ENCODE peak calls at places on chromosomes 1 and 21, in ten cellular contexts. One of them, this sample, is unnamed.

GRCh38 chr21:34200288-34200905 is 127.0 kb downstream of the MRPS6 start:
- DNase-seq in breast epithelium: no peak
- DNase-seq in lower lobe of right lung: no peak
- DNase-seq in fibroblast of the aortic adventitia: no peak
- DNase-seq in cardiac muscle cell: no peak
- DNase-seq in PC-3: no peak
- DNase-seq in astrocyte of the spinal cord: no peak
- DNase-seq in GM12878: no peak
- DNase-seq in HFF-Myc: no peak
- DNase-seq in dorsolateral prefrontal cortex: no peak
- DNase-seq in this sample: peak

GRCh38 chr1:14259191-14259757 is 339.2 kb upstream of the KAZN start:
- DNase-seq in breast epithelium: peak
- DNase-seq in lower lobe of right lung: peak
- DNase-seq in fibroblast of the aortic adventitia: peak
- DNase-seq in cardiac muscle cell: no peak
- DNase-seq in PC-3: no peak
- DNase-seq in astrocyte of the spinal cord: peak
- DNase-seq in GM12878: no peak
- DNase-seq in HFF-Myc: no peak
- DNase-seq in dorsolateral prefrontal cortex: peak
- DNase-seq in this sample: no peak

GRCh38 chr1:202272446-202272845 is 69.3 kb downstream of the UBE2T start:
- DNase-seq in breast epithelium: no peak
- DNase-seq in lower lobe of right lung: no peak
- DNase-seq in fibroblast of the aortic adventitia: no peak
- DNase-seq in cardiac muscle cell: no peak
- DNase-seq in PC-3: no peak
- DNase-seq in astrocyte of the spinal cord: no peak
- DNase-seq in GM12878: no peak
- DNase-seq in HFF-Myc: no peak
- DNase-seq in dorsolateral prefrontal cortex: no peak
- DNase-seq in this sample: no peak

GRCh38 chr1:125080077-125080476 is 3895.3 kb downstream of the SRGAP2C start:
- DNase-seq in breast epithelium: no peak
- DNase-seq in lower lobe of right lung: no peak
- DNase-seq in fibroblast of the aortic adventitia: no peak
- DNase-seq in cardiac muscle cell: no peak
- DNase-seq in PC-3: no peak
- DNase-seq in astrocyte of the spinal cord: no peak
- DNase-seq in GM12878: no peak
- DNase-seq in HFF-Myc: no peak
- DNase-seq in dorsolateral prefrontal cortex: no peak
- DNase-seq in this sample: no peak

GRCh38 chr21:24045775-24046215 is 1561.5 kb downstream of the MRPL39 start:
- DNase-seq in breast epithelium: peak
- DNase-seq in lower lobe of right lung: peak
- DNase-seq in fibroblast of the aortic adventitia: peak
- DNase-seq in cardiac muscle cell: peak
- DNase-seq in PC-3: peak
- DNase-seq in astrocyte of the spinal cord: peak
- DNase-seq in GM12878: no peak
- DNase-seq in HFF-Myc: peak
- DNase-seq in dorsolateral prefrontal cortex: peak
- DNase-seq in this sample: peak

GRCh38 chr1:182962554-182963115 is 9.7 kb upstream of the SHCBP1L start:
- DNase-seq in breast epithelium: peak
- DNase-seq in lower lobe of right lung: peak
- DNase-seq in fibroblast of the aortic adventitia: peak
- DNase-seq in cardiac muscle cell: peak
- DNase-seq in PC-3: peak
- DNase-seq in astrocyte of the spinal cord: peak
- DNase-seq in GM12878: peak
- DNase-seq in HFF-Myc: peak
- DNase-seq in dorsolateral prefrontal cortex: no peak
- DNase-seq in this sample: peak

GRCh38 chr1:156748670-156749428 is 2.6 kb downstream of the HDGF start:
- DNase-seq in breast epithelium: no peak
- DNase-seq in lower lobe of right lung: peak
- DNase-seq in fibroblast of the aortic adventitia: peak
- DNase-seq in cardiac muscle cell: peak
- DNase-seq in PC-3: peak
- DNase-seq in astrocyte of the spinal cord: no peak
- DNase-seq in GM12878: no peak
- DNase-seq in HFF-Myc: no peak
- DNase-seq in dorsolateral prefrontal cortex: no peak
- DNase-seq in this sample: peak

GRCh38 chr21:32368386-32368785 is 24.4 kb downstream of the URB1 start:
- DNase-seq in breast epithelium: no peak
- DNase-seq in lower lobe of right lung: no peak
- DNase-seq in fibroblast of the aortic adventitia: no peak
- DNase-seq in cardiac muscle cell: no peak
- DNase-seq in PC-3: no peak
- DNase-seq in astrocyte of the spinal cord: peak
- DNase-seq in GM12878: no peak
- DNase-seq in HFF-Myc: no peak
- DNase-seq in dorsolateral prefrontal cortex: no peak
- DNase-seq in this sample: no peak

GRCh38 chr1:45299981-45300668 is 26.6 kb upstream of the HPDL start:
- DNase-seq in breast epithelium: no peak
- DNase-seq in lower lobe of right lung: no peak
- DNase-seq in fibroblast of the aortic adventitia: peak
- DNase-seq in cardiac muscle cell: peak
- DNase-seq in PC-3: peak
- DNase-seq in astrocyte of the spinal cord: peak
- DNase-seq in GM12878: no peak
- DNase-seq in HFF-Myc: peak
- DNase-seq in dorsolateral prefrontal cortex: no peak
- DNase-seq in this sample: peak

GRCh38 chr1:150149490-150150453 is at the start of gene PLEKHO1:
- DNase-seq in breast epithelium: peak
- DNase-seq in lower lobe of right lung: peak
- DNase-seq in fibroblast of the aortic adventitia: peak
- DNase-seq in cardiac muscle cell: peak
- DNase-seq in PC-3: peak
- DNase-seq in astrocyte of the spinal cord: peak
- DNase-seq in GM12878: no peak
- DNase-seq in HFF-Myc: no peak
- DNase-seq in dorsolateral prefrontal cortex: peak
- DNase-seq in this sample: peak

GRCh38 chr1:247338723-247339270 is 7.1 kb upstream of the ZNF496 start:
- DNase-seq in breast epithelium: no peak
- DNase-seq in lower lobe of right lung: no peak
- DNase-seq in fibroblast of the aortic adventitia: peak
- DNase-seq in cardiac muscle cell: no peak
- DNase-seq in PC-3: peak
- DNase-seq in astrocyte of the spinal cord: no peak
- DNase-seq in GM12878: no peak
- DNase-seq in HFF-Myc: no peak
- DNase-seq in dorsolateral prefrontal cortex: no peak
- DNase-seq in this sample: no peak

GRCh38 chr1:78490861-78491310 is at the start of gene PTGFR:
- DNase-seq in breast epithelium: no peak
- DNase-seq in lower lobe of right lung: peak
- DNase-seq in fibroblast of the aortic adventitia: peak
- DNase-seq in cardiac muscle cell: peak
- DNase-seq in PC-3: peak
- DNase-seq in astrocyte of the spinal cord: peak
- DNase-seq in GM12878: no peak
- DNase-seq in HFF-Myc: no peak
- DNase-seq in dorsolateral prefrontal cortex: peak
- DNase-seq in this sample: peak

GRCh38 chr1:224256642-224257041 is 73.3 kb downstream of the NVL start:
- DNase-seq in breast epithelium: no peak
- DNase-seq in lower lobe of right lung: no peak
- DNase-seq in fibroblast of the aortic adventitia: no peak
- DNase-seq in cardiac muscle cell: no peak
- DNase-seq in PC-3: no peak
- DNase-seq in astrocyte of the spinal cord: no peak
- DNase-seq in GM12878: no peak
- DNase-seq in HFF-Myc: no peak
- DNase-seq in dorsolateral prefrontal cortex: no peak
- DNase-seq in this sample: no peak

GRCh38 chr1:109717729-109718128 is 5.7 kb downstream of the GSTM5 start:
- DNase-seq in breast epithelium: no peak
- DNase-seq in lower lobe of right lung: no peak
- DNase-seq in fibroblast of the aortic adventitia: no peak
- DNase-seq in cardiac muscle cell: no peak
- DNase-seq in PC-3: no peak
- DNase-seq in astrocyte of the spinal cord: no peak
- DNase-seq in GM12878: no peak
- DNase-seq in HFF-Myc: no peak
- DNase-seq in dorsolateral prefrontal cortex: no peak
- DNase-seq in this sample: no peak

GRCh38 chr1:68322837-68323687 is 90.7 kb upstream of the WLS start:
- DNase-seq in breast epithelium: no peak
- DNase-seq in lower lobe of right lung: no peak
- DNase-seq in fibroblast of the aortic adventitia: peak
- DNase-seq in cardiac muscle cell: peak
- DNase-seq in PC-3: no peak
- DNase-seq in astrocyte of the spinal cord: peak
- DNase-seq in GM12878: no peak
- DNase-seq in HFF-Myc: peak
- DNase-seq in dorsolateral prefrontal cortex: no peak
- DNase-seq in this sample: peak

GRCh38 chr1:23434260-23434775 is 9.8 kb upstream of the TCEA3 start:
- DNase-seq in breast epithelium: no peak
- DNase-seq in lower lobe of right lung: no peak
- DNase-seq in fibroblast of the aortic adventitia: no peak
- DNase-seq in cardiac muscle cell: no peak
- DNase-seq in PC-3: no peak
- DNase-seq in astrocyte of the spinal cord: no peak
- DNase-seq in GM12878: no peak
- DNase-seq in HFF-Myc: no peak
- DNase-seq in dorsolateral prefrontal cortex: no peak
- DNase-seq in this sample: no peak

GRCh38 chr1:118809586-118809985 is 178.6 kb downstream of the TBX15 start:
- DNase-seq in breast epithelium: no peak
- DNase-seq in lower lobe of right lung: no peak
- DNase-seq in fibroblast of the aortic adventitia: peak
- DNase-seq in cardiac muscle cell: no peak
- DNase-seq in PC-3: no peak
- DNase-seq in astrocyte of the spinal cord: no peak
- DNase-seq in GM12878: no peak
- DNase-seq in HFF-Myc: no peak
- DNase-seq in dorsolateral prefrontal cortex: no peak
- DNase-seq in this sample: no peak

GRCh38 chr1:28540651-28541050 is 12.2 kb upstream of the TRNAU1AP start:
- DNase-seq in breast epithelium: no peak
- DNase-seq in lower lobe of right lung: no peak
- DNase-seq in fibroblast of the aortic adventitia: no peak
- DNase-seq in cardiac muscle cell: no peak
- DNase-seq in PC-3: peak
- DNase-seq in astrocyte of the spinal cord: no peak
- DNase-seq in GM12878: no peak
- DNase-seq in HFF-Myc: no peak
- DNase-seq in dorsolateral prefrontal cortex: no peak
- DNase-seq in this sample: no peak
- TF ChIP-seq CTCF in breast epithelium: no peak
- TF ChIP-seq CTCF in lower lobe of right lung: no peak
- TF ChIP-seq CTCF in fibroblast of the aortic adventitia: no peak
- TF ChIP-seq CTCF in cardiac muscle cell: no peak
- TF ChIP-seq CTCF in PC-3: peak
- TF ChIP-seq CTCF in astrocyte of the spinal cord: peak
- TF ChIP-seq CTCF in GM12878: no peak
- TF ChIP-seq CTCF in HFF-Myc: peak
- TF ChIP-seq CTCF in dorsolateral prefrontal cortex: no peak
- TF ChIP-seq CTCF in this sample: peak

GRCh38 chr1:227941509-227942020 is 6.2 kb downstream of the WNT9A start:
- DNase-seq in breast epithelium: peak
- DNase-seq in lower lobe of right lung: peak
- DNase-seq in fibroblast of the aortic adventitia: no peak
- DNase-seq in cardiac muscle cell: no peak
- DNase-seq in PC-3: no peak
- DNase-seq in astrocyte of the spinal cord: no peak
- DNase-seq in GM12878: no peak
- DNase-seq in HFF-Myc: no peak
- DNase-seq in dorsolateral prefrontal cortex: peak
- DNase-seq in this sample: no peak
- H3K4me3 ChIP-seq in breast epithelium: no peak
- H3K4me3 ChIP-seq in lower lobe of right lung: no peak
- H3K4me3 ChIP-seq in fibroblast of the aortic adventitia: no peak
- H3K4me3 ChIP-seq in cardiac muscle cell: no peak
- H3K4me3 ChIP-seq in PC-3: no peak
- H3K4me3 ChIP-seq in astrocyte of the spinal cord: no peak
- H3K4me3 ChIP-seq in GM12878: no peak
- H3K4me3 ChIP-seq in HFF-Myc: no peak
- H3K4me3 ChIP-seq in dorsolateral prefrontal cortex: no peak
- H3K4me3 ChIP-seq in this sample: no peak

DNA sequence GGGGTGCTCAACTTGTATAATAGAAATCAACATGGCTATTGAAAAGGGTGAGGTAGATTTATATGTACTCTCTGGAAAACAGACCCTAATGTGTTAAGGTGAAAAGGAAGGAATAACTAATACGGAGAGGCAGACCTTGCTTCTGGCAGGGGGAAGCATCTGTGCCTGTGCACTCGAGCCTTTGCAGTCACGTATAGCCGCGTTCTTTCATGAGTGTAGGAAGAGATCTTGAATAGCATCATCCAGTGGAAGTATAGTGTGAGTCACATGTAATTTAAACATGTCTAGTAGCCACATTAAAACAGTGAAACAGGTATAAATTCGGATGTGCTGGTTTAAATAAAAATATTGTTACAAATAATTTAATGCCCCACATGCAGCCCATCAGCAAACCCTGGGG is 3.0 kb downstream of the A3GALT2 start:
- DNase-seq in breast epithelium: no peak
- DNase-seq in lower lobe of right lung: no peak
- DNase-seq in fibroblast of the aortic adventitia: no peak
- DNase-seq in cardiac muscle cell: no peak
- DNase-seq in PC-3: peak
- DNase-seq in astrocyte of the spinal cord: no peak
- DNase-seq in GM12878: no peak
- DNase-seq in HFF-Myc: no peak
- DNase-seq in dorsolateral prefrontal cortex: no peak
- DNase-seq in this sample: no peak
- TF ChIP-seq CTCF in breast epithelium: no peak
- TF ChIP-seq CTCF in lower lobe of right lung: no peak
- TF ChIP-seq CTCF in fibroblast of the aortic adventitia: no peak
- TF ChIP-seq CTCF in cardiac muscle cell: no peak
- TF ChIP-seq CTCF in PC-3: no peak
- TF ChIP-seq CTCF in astrocyte of the spinal cord: no peak
- TF ChIP-seq CTCF in GM12878: no peak
- TF ChIP-seq CTCF in HFF-Myc: no peak
- TF ChIP-seq CTCF in dorsolateral prefrontal cortex: no peak
- TF ChIP-seq CTCF in this sample: no peak

DNA sequence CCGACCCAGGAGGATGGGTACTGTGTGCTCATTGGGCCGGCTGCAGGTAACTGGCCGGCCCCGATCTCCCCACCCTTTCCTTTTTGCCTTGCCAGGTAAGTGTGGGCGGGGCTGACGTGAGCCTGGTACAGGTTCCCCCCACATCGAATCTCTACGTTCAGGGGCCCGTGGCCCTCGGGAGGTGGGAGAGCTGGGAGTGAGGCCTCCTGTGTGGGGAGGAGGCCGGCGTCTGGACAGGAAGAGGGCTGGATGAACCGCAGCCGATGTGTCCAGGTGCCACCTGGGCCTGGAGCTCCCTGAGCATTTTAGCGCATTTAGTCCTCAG is 51.8 kb downstream of the COL18A1 start:
- DNase-seq in breast epithelium: no peak
- DNase-seq in lower lobe of right lung: no peak
- DNase-seq in fibroblast of the aortic adventitia: no peak
- DNase-seq in cardiac muscle cell: no peak
- DNase-seq in PC-3: no peak
- DNase-seq in astrocyte of the spinal cord: no peak
- DNase-seq in GM12878: no peak
- DNase-seq in HFF-Myc: no peak
- DNase-seq in dorsolateral prefrontal cortex: no peak
- DNase-seq in this sample: no peak
- H3K4me3 ChIP-seq in breast epithelium: no peak
- H3K4me3 ChIP-seq in lower lobe of right lung: peak
- H3K4me3 ChIP-seq in fibroblast of the aortic adventitia: no peak
- H3K4me3 ChIP-seq in cardiac muscle cell: no peak
- H3K4me3 ChIP-seq in PC-3: no peak
- H3K4me3 ChIP-seq in astrocyte of the spinal cord: no peak
- H3K4me3 ChIP-seq in GM12878: no peak
- H3K4me3 ChIP-seq in HFF-Myc: no peak
- H3K4me3 ChIP-seq in dorsolateral prefrontal cortex: no peak
- H3K4me3 ChIP-seq in this sample: no peak

This sample was measured in fibroblast of pulmonary artery.